ENCODE peak calls at places on chromosomes 1 and 21, in nine cellular contexts. Q is uterus, Z is heart left ventricle, H is A549, E is body of pancreas, O is endothelial cell of umbilical vein, U is breast epithelium, B is transverse colon, A is lower leg skin. K is an unnamed sample.

GRCh38 chr1:202805886-202806511 is 2.2 kb downstream of the KDM5B start:
- DNase-seq in U (no peak), A (no peak), Q (no peak), E (no peak), O (peak), Z (no peak), B (no peak), H (peak), K (no peak)

GRCh38 chr1:210143465-210144062 is 89.0 kb upstream of the SERTAD4 start:
- DNase-seq in Z (peak), E (peak), A (peak), Q (peak), B (peak), O (peak), U (peak), H (peak), K (peak)

GRCh38 chr1:43206721-43207228 is 34.6 kb downstream of the CFAP57 start:
- DNase-seq in A (no peak), U (peak), B (no peak), E (peak), Z (peak), H (peak), Q (no peak), O (no peak), K (peak)

GRCh38 chr1:234602334-234603220 is 7.4 kb downstream of the IRF2BP2 start:
- DNase-seq in H (peak), U (peak), Z (no peak), E (peak), A (peak), Q (peak), B (peak), O (peak), K (peak)

GRCh38 chr1:53625049-53625448 is 113.9 kb downstream of the GLIS1 start:
- DNase-seq in Q (no peak), E (no peak), O (no peak), H (no peak), B (no peak), Z (peak), U (no peak), A (peak), K (no peak)

GRCh38 chr1:20896824-20897223 is 109.7 kb upstream of the HP1BP3 start:
- DNase-seq in O (no peak), Q (no peak), Z (no peak), E (no peak), U (no peak), A (no peak), H (peak), B (no peak), K (peak)

GRCh38 chr21:21860888-21861287 is 862.7 kb downstream of the NCAM2 start:
- DNase-seq in A (no peak), O (no peak), H (no peak), U (no peak), B (no peak), E (no peak), Z (no peak), Q (no peak), K (no peak)

GRCh38 chr1:53654216-53655210 is 84.5 kb downstream of the GLIS1 start:
- DNase-seq in B (no peak), A (no peak), O (no peak), Z (no peak), Q (no peak), U (no peak), E (no peak), H (no peak), K (no peak)

GRCh38 chr1:231460614-231461013 is 38.5 kb upstream of the EGLN1 start:
- DNase-seq in B (peak), H (no peak), Q (no peak), U (no peak), O (no peak), E (no peak), A (peak), Z (no peak), K (no peak)

GRCh38 chr21:44299458-44300261 is at the start of gene PFKL:
- DNase-seq in A (peak), E (peak), H (peak), Q (peak), U (peak), B (peak), Z (peak), O (peak), K (peak)

DNA sequence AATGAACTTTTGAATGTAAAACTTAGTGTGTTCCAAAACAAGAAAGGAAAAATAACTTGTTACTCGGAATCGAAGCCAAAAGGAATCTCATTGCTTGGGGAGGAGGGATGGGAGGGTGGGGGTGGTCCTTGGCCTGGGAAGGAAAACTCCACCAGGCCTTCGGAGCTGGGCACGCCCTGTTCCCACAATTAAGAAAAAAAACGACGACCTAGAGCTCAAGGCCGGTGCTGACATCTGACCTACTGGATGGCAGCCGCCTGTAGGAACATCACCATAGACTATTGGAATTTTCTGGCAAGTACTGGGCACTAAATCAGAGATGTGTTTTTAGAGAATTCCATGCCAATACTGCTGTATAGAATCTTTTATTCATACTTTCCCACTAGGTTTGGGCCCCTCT is 760 bp downstream of the NADK start:
- DNase-seq in E (no peak), H (no peak), U (no peak), Q (peak), Z (peak), A (peak), O (no peak), B (no peak), K (no peak)
- TF ChIP-seq POLR2A in E (no peak), H (no peak), U (no peak), Q (no peak), Z (no peak), A (no peak), O (peak), B (no peak), K (no peak)

DNA sequence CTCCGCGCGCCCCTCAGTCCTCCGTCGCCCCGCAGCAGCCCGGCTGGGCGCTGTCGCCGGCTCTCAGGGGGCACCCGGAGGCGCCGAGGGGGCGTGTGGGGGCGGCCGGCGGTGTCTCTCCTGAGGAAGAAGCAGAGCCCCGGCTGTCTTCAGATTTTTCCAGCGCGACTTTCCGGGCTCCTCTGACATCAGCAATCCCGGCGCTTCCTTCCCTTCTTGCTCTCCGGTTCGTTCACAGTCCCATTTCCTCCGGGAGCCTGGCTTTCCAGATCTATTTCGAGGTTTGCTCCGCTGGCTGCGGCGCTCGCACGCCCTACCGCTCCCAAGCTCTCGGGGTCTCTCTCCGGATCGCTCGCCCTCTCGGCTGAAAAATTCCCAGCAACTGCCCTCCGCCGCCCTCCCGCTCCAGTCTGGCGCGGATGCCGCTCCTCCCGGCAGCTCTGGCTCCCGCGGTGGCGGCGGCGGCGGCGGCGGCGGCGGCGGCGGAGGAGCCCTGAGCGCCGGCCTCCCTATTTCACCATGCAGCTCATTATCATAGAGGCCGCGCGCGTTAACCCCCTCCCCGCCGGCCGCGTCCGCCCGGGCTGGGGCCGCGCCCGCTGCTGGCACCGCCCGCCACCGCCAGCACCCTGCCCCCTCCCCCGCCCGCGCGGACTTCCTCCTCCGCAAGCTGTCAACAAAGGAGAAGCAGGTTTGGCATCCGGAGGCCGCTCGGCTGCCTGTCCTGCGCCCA is at the start of gene PLXNA2:
- DNase-seq in U (peak), E (peak), H (peak), O (peak), B (peak), A (peak), Q (peak), Z (peak), K (peak)
- TF ChIP-seq POLR2A in U (no peak), E (peak), H (no peak), O (peak), B (peak), A (no peak), Q (peak), Z (no peak), K (no peak)

GRCh38 chr1:46043491-46044017 is 88.9 kb downstream of the PIK3R3 start:
- DNase-seq in H (no peak), E (no peak), U (no peak), O (no peak), B (peak), Z (no peak), Q (no peak), A (no peak), K (no peak)
- TF ChIP-seq POLR2A in H (no peak), E (no peak), U (no peak), O (no peak), B (no peak), Z (no peak), Q (no peak), A (no peak), K (no peak)

GRCh38 chr1:226210571-226211176 is 12.8 kb upstream of the MIXL1 start:
- DNase-seq in E (no peak), B (no peak), U (no peak), O (no peak), A (no peak), Z (no peak), Q (no peak), H (no peak), K (no peak)
- TF ChIP-seq POLR2A in E (no peak), B (no peak), U (no peak), O (no peak), A (no peak), Z (no peak), Q (no peak), H (no peak), K (no peak)

DNA sequence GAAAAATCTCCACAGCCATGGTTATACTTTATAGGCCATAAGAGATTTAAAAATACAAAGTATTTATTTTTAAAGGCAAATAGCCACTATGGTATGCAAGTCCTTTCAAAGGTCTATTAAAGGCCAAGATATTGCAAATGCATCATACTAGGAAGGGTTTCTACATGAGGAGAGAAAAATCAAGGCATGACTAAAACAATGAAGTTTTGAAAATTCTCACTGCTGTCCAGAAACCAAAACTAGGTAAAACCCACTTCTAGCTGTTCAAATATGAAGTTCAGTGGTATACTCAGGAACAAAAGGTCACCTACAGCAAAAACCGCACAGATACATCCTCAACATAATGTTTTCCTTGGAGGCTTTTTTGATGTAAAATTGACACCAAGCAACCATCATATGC is 75.0 kb downstream of the EPS15 start:
- DNase-seq in A (no peak), Z (no peak), U (no peak), H (no peak), E (no peak), B (no peak), Q (no peak), O (no peak), K (no peak)
- TF ChIP-seq POLR2A in A (no peak), Z (no peak), U (no peak), H (no peak), E (no peak), B (no peak), Q (no peak), O (no peak), K (no peak)

DNA sequence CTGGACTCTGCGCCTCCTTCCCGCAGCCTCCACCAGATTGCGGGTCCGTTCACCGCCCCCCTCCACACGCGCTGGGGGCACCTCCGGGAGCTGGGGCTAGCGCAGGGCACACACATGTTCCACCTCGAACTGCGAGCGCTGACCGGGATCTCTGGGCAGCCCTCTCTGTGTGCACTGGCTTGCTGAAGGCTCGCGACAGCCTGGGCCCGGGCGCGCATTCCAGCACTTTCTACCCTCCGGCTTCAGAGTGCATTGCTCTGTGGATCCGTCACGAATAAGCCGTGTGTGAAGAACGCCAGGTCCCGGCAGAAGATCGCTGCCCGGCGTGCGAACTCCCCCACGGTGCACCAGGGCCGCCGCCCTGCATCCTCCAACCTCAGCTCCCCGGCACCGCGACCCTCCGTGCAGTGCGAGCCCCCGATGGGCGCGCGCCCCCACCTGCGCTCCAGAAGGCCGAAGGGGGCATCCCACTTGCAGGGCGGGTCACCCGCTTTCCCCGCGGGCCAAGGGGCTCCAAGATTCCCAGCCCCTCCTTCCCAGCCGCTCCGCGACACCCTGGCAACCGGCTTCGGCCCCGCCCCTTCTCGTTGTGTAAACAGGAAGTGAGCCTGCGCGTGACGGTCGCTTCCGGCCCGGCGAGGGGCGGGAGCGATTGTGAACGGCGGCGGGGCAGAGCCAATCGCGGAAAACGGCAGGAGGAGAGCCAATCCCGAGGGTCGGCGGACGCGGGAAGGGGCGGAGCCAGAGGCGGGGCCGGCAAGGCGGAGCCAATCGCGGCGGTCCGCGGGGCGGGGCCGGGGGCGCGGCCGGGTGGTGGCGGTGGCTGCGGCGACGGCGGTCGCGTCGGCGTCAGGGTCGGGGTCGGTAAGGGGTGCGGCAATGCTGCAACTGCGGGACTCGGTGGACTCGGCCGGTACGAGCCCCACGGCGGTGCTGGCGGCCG is at the start of gene TPRG1L:
- DNase-seq in B (peak), Z (peak), E (peak), U (peak), O (peak), Q (peak), H (peak), A (peak), K (peak)
- TF ChIP-seq POLR2A in B (peak), Z (no peak), E (no peak), U (no peak), O (peak), Q (peak), H (peak), A (no peak), K (no peak)

DNA sequence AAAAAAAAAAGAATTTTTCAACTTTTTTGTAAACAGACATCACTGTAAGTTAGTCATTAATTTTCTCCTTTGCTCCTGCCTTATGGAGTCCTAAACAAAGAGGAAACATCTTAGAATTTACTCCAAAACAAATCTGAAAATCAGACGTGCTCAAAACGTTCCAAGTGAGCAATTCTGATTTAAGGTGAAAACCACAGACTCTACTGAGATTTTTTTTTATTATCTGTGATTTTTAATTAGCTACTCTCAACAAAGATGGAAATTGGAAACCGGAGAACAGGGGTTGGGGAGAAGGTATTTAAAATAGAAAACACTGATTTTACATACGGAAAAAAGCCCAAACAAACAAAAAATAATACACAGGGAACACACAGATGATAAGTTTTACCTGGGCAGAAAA is 7.8 kb upstream of the CTSK start:
- DNase-seq in Z (no peak), Q (no peak), E (no peak), H (no peak), B (no peak), A (no peak), O (no peak), U (no peak), K (no peak)
- TF ChIP-seq POLR2A in Z (no peak), Q (no peak), E (no peak), H (no peak), B (no peak), A (no peak), O (no peak), U (no peak), K (no peak)

GRCh38 chr1:1273535-1274298 is at the start of gene UBE2J2:
- DNase-seq in O (peak), Q (peak), A (peak), U (peak), E (peak), Z (peak), H (peak), B (peak), K (peak)
- TF ChIP-seq POLR2A in O (peak), Q (no peak), A (no peak), U (no peak), E (peak), Z (no peak), H (peak), B (peak), K (peak)

K was measured in HepG2.